ENCODE peak calls at places on chromosome 20, in seven cellular contexts. T is adrenal gland, J is mammary epithelial cell, P is IMR-90, W is AG04449, D is left ventricle myocardium inferior, A is GM12865. M is an unnamed sample.

GRCh38 chr20:19934792-19935491 is 82.2 kb upstream of the NAA20 start:
- DNase-seq in W (no peak), A (peak; percentile 22), T (peak; percentile 66), P (no peak), D (peak; percentile 58), J (peak; percentile 88), M (no peak)

GRCh38 chr20:32585011-32585518 is at the start of gene NOL4L:
- DNase-seq in P (no peak), W (no peak), J (peak; percentile 33), T (peak; percentile 32), D (peak; percentile 27), A (peak; percentile 29), M (no peak)

GRCh38 chr20:47886454-47887041 is 101.3 kb upstream of the SULF2 start:
- DNase-seq in D (no peak), W (no peak), T (no peak), A (no peak), J (no peak), P (no peak), M (no peak)

GRCh38 chr20:20664795-20665194 is 47.6 kb downstream of the RALGAPA2 start:
- DNase-seq in W (no peak), T (no peak), A (peak; percentile 62), D (no peak), J (no peak), P (no peak), M (peak; percentile 5)

GRCh38 chr20:37407573-37408002 is 61.6 kb downstream of the SRC start:
- DNase-seq in D (peak; percentile 60), T (peak; percentile 57), J (no peak), W (no peak), A (no peak), P (no peak), M (no peak)

GRCh38 chr20:47725248-47725973 is 59.9 kb downstream of the SULF2 start:
- DNase-seq in A (peak; percentile 92), D (peak; percentile 47), W (no peak), P (peak; percentile 73), J (peak; percentile 76), T (peak; percentile 77), M (peak; percentile 39)

GRCh38 chr20:57787151-57787968 is 77.5 kb upstream of the PMEPA1 start:
- DNase-seq in T (no peak), J (no peak), A (no peak), D (no peak), P (no peak), W (no peak), M (no peak)

GRCh38 chr20:32982617-32983458 is 21.4 kb downstream of the SUN5 start:
- DNase-seq in P (no peak), T (no peak), A (no peak), D (peak; percentile 48), J (no peak), W (no peak), M (peak; percentile 69)

GRCh38 chr20:19918965-19919329 is 98.2 kb upstream of the NAA20 start:
- DNase-seq in D (no peak), J (no peak), A (no peak), W (no peak), P (no peak), T (no peak), M (no peak)

GRCh38 chr20:38633577-38634093 is 32.0 kb downstream of the ARHGAP40 start:
- DNase-seq in J (peak; percentile 30), A (peak; percentile 67), W (no peak), P (peak; percentile 20), T (peak; percentile 67), D (no peak), M (no peak)

GRCh38 chr20:10509411-10509810 is 74.3 kb downstream of the SLX4IP start:
- DNase-seq in T (no peak), W (no peak), D (no peak), P (no peak), J (no peak), A (no peak), M (no peak)

GRCh38 chr20:4040283-4041179 is 25.2 kb upstream of the RNF24 start:
- DNase-seq in A (no peak), T (no peak), J (peak; percentile 34), P (no peak), W (no peak), D (no peak), M (no peak)

GRCh38 chr20:53513489-53514298 is 79.9 kb downstream of the ZNF217 start:
- DNase-seq in P (no peak), T (no peak), W (no peak), A (no peak), J (no peak), D (no peak), M (no peak)

GRCh38 chr20:43467589-43467988 is 9.9 kb downstream of the SRSF6 start:
- DNase-seq in D (no peak), J (no peak), P (no peak), W (no peak), A (no peak), T (no peak), M (no peak)

GRCh38 chr20:45997187-45997586 is 11.5 kb upstream of the MMP9 start:
- DNase-seq in T (no peak), P (no peak), D (no peak), A (no peak), W (no peak), J (no peak), M (no peak)

GRCh38 chr20:45998337-45998736 is 10.4 kb upstream of the MMP9 start:
- DNase-seq in P (no peak), A (no peak), D (no peak), T (no peak), J (no peak), W (no peak), M (no peak)

GRCh38 chr20:45993197-45993951 is 15.3 kb upstream of the MMP9 start:
- DNase-seq in A (peak; percentile 54), D (no peak), J (peak; percentile 99), W (no peak), P (peak; percentile 33), T (no peak), M (no peak)

GRCh38 chr20:45994761-45995160 is 13.9 kb upstream of the MMP9 start:
- DNase-seq in W (no peak), A (no peak), D (no peak), P (no peak), J (no peak), T (no peak), M (no peak)

GRCh38 chr20:45995213-45996097 is 13.3 kb upstream of the MMP9 start:
- DNase-seq in J (peak; percentile 17), T (no peak), D (no peak), P (no peak), A (no peak), W (no peak), M (no peak)
- H3K4me3 ChIP-seq in J (no peak overlapping the region), T (no peak overlapping the region), D (no peak overlapping the region), P (no peak overlapping the region), A (no peak overlapping the region), W (no peak overlapping the region), M (no peak overlapping the region)

GRCh38 chr20:50646483-50646996 is 44.8 kb downstream of the RIPOR3 start:
- DNase-seq in A (no peak), J (no peak), P (peak; percentile 86), D (no peak), T (no peak), W (peak; percentile 74), M (no peak)
- TF ChIP-seq CTCF in A (peak; percentile 22), J (peak; percentile 37), P (peak; percentile 34), D (peak; percentile 18), T (no peak), W (peak; percentile 9), M (peak; percentile 23)

DNA sequence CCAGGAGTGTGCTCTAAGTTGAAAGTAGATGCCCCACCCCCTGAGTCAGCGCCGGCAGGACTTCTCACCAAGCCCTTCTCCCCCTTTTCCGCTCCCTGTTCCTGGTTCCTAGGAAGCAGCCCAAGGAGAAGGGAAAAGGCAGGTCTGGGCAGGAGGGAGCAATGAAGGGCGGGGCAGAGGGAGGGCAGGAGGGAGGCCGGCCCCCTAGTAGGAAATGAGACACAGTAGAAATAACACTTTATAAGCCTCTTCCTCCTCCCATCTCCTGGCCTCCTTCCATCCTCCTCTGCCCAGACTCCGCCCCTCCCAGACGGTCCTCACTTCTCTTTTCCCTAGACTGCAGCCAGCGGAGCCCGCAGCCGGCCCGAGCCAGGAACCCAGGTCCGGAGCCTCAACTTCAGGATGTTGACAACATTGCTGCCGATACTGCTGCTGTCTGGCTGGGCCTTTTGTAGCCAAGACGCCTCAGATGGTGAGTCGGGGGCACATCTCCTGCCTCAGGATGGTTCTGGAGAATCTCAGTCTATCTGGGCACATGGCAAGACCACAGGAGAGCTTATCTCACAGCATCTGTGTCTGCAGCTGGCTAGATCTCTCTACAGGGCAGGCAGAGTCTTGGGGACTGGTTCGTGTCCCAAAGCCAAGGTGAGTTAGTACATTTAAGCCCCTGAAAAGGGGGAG is at the start of gene PROCR:
- DNase-seq in D (peak; percentile 88), W (no peak), A (no peak), P (peak; percentile 90), J (peak; percentile 99), T (peak; percentile 84), M (peak; percentile 64)
- H3K4me3 ChIP-seq in D (peak within 1 kb of the TSS; percentile 65), W (peak within 1 kb of the TSS; percentile 63), A (no peak within 1 kb of the TSS), P (peak within 1 kb of the TSS; percentile 53), J (peak within 1 kb of the TSS; percentile 72), T (peak within 1 kb of the TSS; percentile 58), M (peak within 1 kb of the TSS; percentile 47)

GRCh38 chr20:59207742-59208357 is 44.2 kb downstream of the ZNF831 start:
- DNase-seq in A (peak; percentile 78), T (peak; percentile 28), J (peak; percentile 23), P (no peak), W (no peak), D (peak; percentile 44), M (no peak)
- TF ChIP-seq CTCF in A (peak; percentile 85), T (peak; percentile 49), J (peak; percentile 43), P (peak; percentile 36), W (peak; percentile 9), D (peak; percentile 69), M (peak; percentile 24)

GRCh38 chr20:14332796-14333345 is 4.5 kb downstream of the FLRT3 start:
- DNase-seq in W (no peak), D (no peak), T (no peak), P (no peak), J (no peak), A (no peak), M (no peak)

GRCh38 chr20:14333734-14334133 is 3.7 kb downstream of the FLRT3 start:
- DNase-seq in D (no peak), A (peak; percentile 45), T (no peak), J (no peak), P (no peak), W (no peak), M (no peak)

GRCh38 chr20:14336667-14337066 is 745 bp downstream of the FLRT3 start:
- DNase-seq in T (no peak), J (peak; percentile 43), D (no peak), W (no peak), A (peak; percentile 17), P (peak; percentile 16), M (no peak)

GRCh38 chr20:14335122-14335521 is 2.3 kb downstream of the FLRT3 start:
- DNase-seq in T (no peak), W (no peak), P (no peak), A (no peak), J (no peak), D (no peak), M (no peak)

DNA sequence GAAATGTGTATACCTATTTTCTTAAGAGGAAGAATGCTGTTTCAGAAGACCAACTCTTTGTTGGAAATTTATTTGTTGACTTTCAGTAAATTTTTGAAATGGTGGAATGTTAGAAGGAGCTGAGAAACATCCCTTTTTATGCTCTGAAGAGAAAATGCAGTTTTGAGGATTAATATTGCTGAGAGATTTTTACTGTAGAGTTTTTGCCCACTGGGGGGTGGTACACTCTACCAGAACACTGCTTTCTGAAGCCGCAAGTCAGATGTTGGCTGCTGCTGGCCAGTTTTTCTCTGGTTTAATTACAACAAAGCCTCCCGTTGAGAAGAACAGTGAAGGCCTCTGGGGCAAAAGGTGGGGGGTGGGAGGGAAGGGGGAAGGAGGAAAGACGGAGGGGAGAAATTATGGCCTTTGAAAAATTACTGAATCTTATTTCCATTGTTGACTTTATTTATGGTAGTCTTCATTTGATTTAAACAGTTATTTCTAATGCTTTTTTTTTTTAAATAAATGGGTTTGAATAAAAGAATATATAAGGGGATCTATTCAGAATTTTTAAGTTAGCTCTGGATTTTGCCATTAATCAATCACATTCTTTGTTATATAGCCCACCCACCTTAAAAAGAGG is 3.0 kb downstream of the FLRT3 start:
- DNase-seq in T (no peak), D (no peak), J (peak; percentile 70), A (peak; percentile 70), P (peak; percentile 45), W (no peak), M (peak; percentile 37)
- H3K4me3 ChIP-seq in T (no peak overlapping the region), D (no peak overlapping the region), J (peak overlapping the region; percentile 97), A (peak overlapping the region; percentile 1), P (no peak overlapping the region), W (no peak overlapping the region), M (peak overlapping the region; percentile 78)

M was measured in retinal pigment epithelial cell.